ENCODE peak calls at places on chromosomes 6 and 20, in seven cellular contexts. One of them, this sample, is unnamed.

GRCh38 chr6:168057836-168058235 is 21.2 kb downstream of the FRMD1 start:
- DNase-seq in stimulated activated CD4-positive, alpha-beta T cell treated with anti-CD3 and anti-CD28 coated beads, Interleukin-1b, Interleukin-23, amount 100 ng/mL, for 24 hours: no peak
- DNase-seq in AG04449: no peak
- DNase-seq in fibroblast of lung: no peak
- DNase-seq in ACHN: no peak
- DNase-seq in cardiac fibroblast: no peak
- DNase-seq in activated T-cell treated with anti-CD3 and anti-CD28 coated beads for 1 hour: no peak
- DNase-seq in this sample: no peak

GRCh38 chr20:47231382-47232042 is 125.0 kb downstream of the ZMYND8 start:
- DNase-seq in stimulated activated CD4-positive, alpha-beta T cell treated with anti-CD3 and anti-CD28 coated beads, Interleukin-1b, Interleukin-23, amount 100 ng/mL, for 24 hours: no peak
- DNase-seq in AG04449: peak
- DNase-seq in fibroblast of lung: peak
- DNase-seq in ACHN: no peak
- DNase-seq in cardiac fibroblast: peak
- DNase-seq in activated T-cell treated with anti-CD3 and anti-CD28 coated beads for 1 hour: no peak
- DNase-seq in this sample: no peak

GRCh38 chr6:132395015-132395597 is 6.2 kb downstream of the MOXD1 start:
- DNase-seq in stimulated activated CD4-positive, alpha-beta T cell treated with anti-CD3 and anti-CD28 coated beads, Interleukin-1b, Interleukin-23, amount 100 ng/mL, for 24 hours: no peak
- DNase-seq in AG04449: no peak
- DNase-seq in fibroblast of lung: no peak
- DNase-seq in ACHN: peak
- DNase-seq in cardiac fibroblast: no peak
- DNase-seq in activated T-cell treated with anti-CD3 and anti-CD28 coated beads for 1 hour: no peak
- DNase-seq in this sample: no peak

GRCh38 chr6:35299674-35300073 is 2.1 kb downstream of the DEF6 start:
- DNase-seq in stimulated activated CD4-positive, alpha-beta T cell treated with anti-CD3 and anti-CD28 coated beads, Interleukin-1b, Interleukin-23, amount 100 ng/mL, for 24 hours: no peak
- DNase-seq in AG04449: no peak
- DNase-seq in fibroblast of lung: no peak
- DNase-seq in ACHN: no peak
- DNase-seq in cardiac fibroblast: no peak
- DNase-seq in activated T-cell treated with anti-CD3 and anti-CD28 coated beads for 1 hour: no peak
- DNase-seq in this sample: no peak

GRCh38 chr6:14876778-14877613 is 368.9 kb upstream of the JARID2 start:
- DNase-seq in stimulated activated CD4-positive, alpha-beta T cell treated with anti-CD3 and anti-CD28 coated beads, Interleukin-1b, Interleukin-23, amount 100 ng/mL, for 24 hours: no peak
- DNase-seq in AG04449: peak
- DNase-seq in fibroblast of lung: peak
- DNase-seq in ACHN: no peak
- DNase-seq in cardiac fibroblast: peak
- DNase-seq in activated T-cell treated with anti-CD3 and anti-CD28 coated beads for 1 hour: no peak
- DNase-seq in this sample: no peak

GRCh38 chr20:3828798-3829197 is 8.5 kb downstream of the AP5S1 start:
- DNase-seq in stimulated activated CD4-positive, alpha-beta T cell treated with anti-CD3 and anti-CD28 coated beads, Interleukin-1b, Interleukin-23, amount 100 ng/mL, for 24 hours: no peak
- DNase-seq in AG04449: no peak
- DNase-seq in fibroblast of lung: no peak
- DNase-seq in ACHN: no peak
- DNase-seq in cardiac fibroblast: no peak
- DNase-seq in activated T-cell treated with anti-CD3 and anti-CD28 coated beads for 1 hour: no peak
- DNase-seq in this sample: no peak

GRCh38 chr6:81865712-81866111 is 113.2 kb upstream of the TENT5A start:
- DNase-seq in stimulated activated CD4-positive, alpha-beta T cell treated with anti-CD3 and anti-CD28 coated beads, Interleukin-1b, Interleukin-23, amount 100 ng/mL, for 24 hours: no peak
- DNase-seq in AG04449: peak
- DNase-seq in fibroblast of lung: peak
- DNase-seq in ACHN: no peak
- DNase-seq in cardiac fibroblast: peak
- DNase-seq in activated T-cell treated with anti-CD3 and anti-CD28 coated beads for 1 hour: no peak
- DNase-seq in this sample: peak

GRCh38 chr6:40715501-40716403 is 128.6 kb upstream of the LRFN2 start:
- DNase-seq in stimulated activated CD4-positive, alpha-beta T cell treated with anti-CD3 and anti-CD28 coated beads, Interleukin-1b, Interleukin-23, amount 100 ng/mL, for 24 hours: no peak
- DNase-seq in AG04449: no peak
- DNase-seq in fibroblast of lung: no peak
- DNase-seq in ACHN: no peak
- DNase-seq in cardiac fibroblast: no peak
- DNase-seq in activated T-cell treated with anti-CD3 and anti-CD28 coated beads for 1 hour: no peak
- DNase-seq in this sample: no peak

GRCh38 chr20:44540834-44541233 is 19.0 kb upstream of the SERINC3 start:
- DNase-seq in stimulated activated CD4-positive, alpha-beta T cell treated with anti-CD3 and anti-CD28 coated beads, Interleukin-1b, Interleukin-23, amount 100 ng/mL, for 24 hours: no peak
- DNase-seq in AG04449: no peak
- DNase-seq in fibroblast of lung: peak
- DNase-seq in ACHN: no peak
- DNase-seq in cardiac fibroblast: peak
- DNase-seq in activated T-cell treated with anti-CD3 and anti-CD28 coated beads for 1 hour: no peak
- DNase-seq in this sample: no peak

GRCh38 chr6:95576218-95576617 is 1.1 kb upstream of the MANEA start:
- DNase-seq in stimulated activated CD4-positive, alpha-beta T cell treated with anti-CD3 and anti-CD28 coated beads, Interleukin-1b, Interleukin-23, amount 100 ng/mL, for 24 hours: no peak
- DNase-seq in AG04449: no peak
- DNase-seq in fibroblast of lung: no peak
- DNase-seq in ACHN: peak
- DNase-seq in cardiac fibroblast: no peak
- DNase-seq in activated T-cell treated with anti-CD3 and anti-CD28 coated beads for 1 hour: no peak
- DNase-seq in this sample: no peak

This sample was measured in NCI-H460.